ENCODE peak calls at places on chromosomes 12 and 14, in nine cellular contexts. Q is posterior cingulate gyrus; P is stimulated activated CD4-positive, alpha-beta T cell treated with anti-CD3 and anti-CD28 coated beads, Interleukin-12 subunit alpha, Interleukin-12 subunit beta, amount 100 ng/mL, for 4 hours; O is NCI-H1092; K is astrocyte of the spinal cord; A is RKO; N is T-helper 2 cell; F is NCI-H1105; U is cardiac muscle cell. B is an unnamed sample.

GRCh38 chr12:132285991-132286681 is 43.3 kb downstream of the GALNT9 start:
- DNase-seq in Q (peak; percentile 81), P (no peak), O (no peak), K (peak; percentile 56), A (no peak), N (no peak), F (peak; percentile 27), U (peak; percentile 76), B (peak; percentile 96)

GRCh38 chr14:89477391-89477790 is 60.4 kb upstream of the FOXN3 start:
- DNase-seq in Q (peak; percentile 77), P (no peak), O (no peak), K (no peak), A (no peak), N (no peak), F (no peak), U (no peak), B (no peak)

GRCh38 chr12:112599871-112600270 is 181.1 kb downstream of the PTPN11 start:
- DNase-seq in Q (no peak), P (no peak), O (no peak), K (no peak), A (no peak), N (no peak), F (no peak), U (peak; percentile 32), B (no peak)

GRCh38 chr12:3740840-3741239 is 12.1 kb downstream of the CRACR2A start:
- DNase-seq in Q (no peak), P (no peak), O (no peak), K (no peak), A (no peak), N (no peak), F (no peak), U (no peak), B (no peak)

GRCh38 chr12:553216-554000 is 93.7 kb downstream of the B4GALNT3 start:
- DNase-seq in Q (peak; percentile 78), P (no peak), O (no peak), K (no peak), A (no peak), N (peak; percentile 49), F (no peak), U (no peak), B (no peak)

GRCh38 chr12:110073049-110073831 is 24.9 kb upstream of the C12orf76 start:
- DNase-seq in Q (peak; percentile 99), P (peak; percentile 13), O (peak; percentile 35), K (no peak), A (no peak), N (peak; percentile 77), F (peak; percentile 79), U (no peak), B (no peak)

GRCh38 chr14:34223302-34224150 is 238.5 kb downstream of the SPTSSA start:
- DNase-seq in Q (no peak), P (no peak), O (no peak), K (no peak), A (no peak), N (no peak), F (no peak), U (no peak), B (peak; percentile 37)

GRCh38 chr14:56120091-56120632 is 2.0 kb downstream of the PELI2 start:
- DNase-seq in Q (peak; percentile 62), P (no peak), O (no peak), K (peak; percentile 57), A (no peak), N (no peak), F (no peak), U (peak; percentile 28), B (peak; percentile 65)

GRCh38 chr14:77316872-77317271 is 3.8 kb downstream of the POMT2 start:
- DNase-seq in Q (peak; percentile 73), P (no peak), O (peak; percentile 46), K (no peak), A (no peak), N (no peak), F (peak; percentile 38), U (no peak), B (no peak)

GRCh38 chr14:81694419-81694818 is 160.8 kb upstream of the SEL1L start:
- DNase-seq in Q (no peak), P (no peak), O (no peak), K (no peak), A (no peak), N (no peak), F (no peak), U (no peak), B (no peak)

GRCh38 chr12:121872546-121873223 is 14.0 kb upstream of the HPD start:
- DNase-seq in Q (peak; percentile 96), P (no peak), O (no peak), K (peak; percentile 90), A (peak; percentile 46), N (no peak), F (no peak), U (peak; percentile 20), B (peak; percentile 65)

B was measured in left kidney.